ENCODE peak calls at places on chromosomes 16 and 17, in eight cellular contexts. One of them, this sample, is unnamed.

GRCh38 chr17:4845128-4845527 is 12.0 kb downstream of the MINK1 start:
- DNase-seq in lower leg skin: no peak
- DNase-seq in B cell: no peak
- DNase-seq in Panc1: no peak
- DNase-seq in prostate gland: no peak
- DNase-seq in hepatocyte: no peak
- DNase-seq in Caco-2: no peak
- DNase-seq in HFF-Myc: no peak
- DNase-seq in this sample: no peak

GRCh38 chr17:77619326-77619725 is 339.2 kb upstream of the TNRC6C start:
- DNase-seq in hepatocyte: no peak
- DNase-seq in Caco-2: no peak
- DNase-seq in B cell: no peak
- DNase-seq in HFF-Myc: no peak
- DNase-seq in lower leg skin: peak
- DNase-seq in Panc1: no peak
- DNase-seq in prostate gland: no peak
- DNase-seq in this sample: no peak

GRCh38 chr17:17414316-17414937 is 62.4 kb upstream of the MED9 start:
- DNase-seq in B cell: no peak
- DNase-seq in Caco-2: no peak
- DNase-seq in HFF-Myc: no peak
- DNase-seq in hepatocyte: no peak
- DNase-seq in Panc1: no peak
- DNase-seq in prostate gland: no peak
- DNase-seq in lower leg skin: no peak
- DNase-seq in this sample: no peak

GRCh38 chr17:80008383-80008840 is 27.3 kb downstream of the TBC1D16 start:
- DNase-seq in lower leg skin: peak
- DNase-seq in Caco-2: peak
- DNase-seq in B cell: peak
- DNase-seq in Panc1: no peak
- DNase-seq in HFF-Myc: no peak
- DNase-seq in hepatocyte: peak
- DNase-seq in prostate gland: peak
- DNase-seq in this sample: no peak

GRCh38 chr17:53032861-53033271 is 789.9 kb upstream of the KIF2B start:
- DNase-seq in hepatocyte: peak
- DNase-seq in B cell: no peak
- DNase-seq in prostate gland: no peak
- DNase-seq in HFF-Myc: no peak
- DNase-seq in Panc1: no peak
- DNase-seq in lower leg skin: no peak
- DNase-seq in Caco-2: peak
- DNase-seq in this sample: no peak

GRCh38 chr16:17273142-17273561 is 197.6 kb downstream of the XYLT1 start:
- DNase-seq in HFF-Myc: peak
- DNase-seq in B cell: no peak
- DNase-seq in Panc1: peak
- DNase-seq in hepatocyte: peak
- DNase-seq in prostate gland: no peak
- DNase-seq in lower leg skin: no peak
- DNase-seq in Caco-2: peak
- DNase-seq in this sample: no peak

GRCh38 chr17:9522074-9522473 is 53.5 kb downstream of the STX8 start:
- DNase-seq in B cell: no peak
- DNase-seq in HFF-Myc: peak
- DNase-seq in Panc1: peak
- DNase-seq in prostate gland: no peak
- DNase-seq in lower leg skin: no peak
- DNase-seq in Caco-2: peak
- DNase-seq in hepatocyte: peak
- DNase-seq in this sample: no peak

GRCh38 chr16:80540516-80541305 is at the start of gene DYNLRB2:
- DNase-seq in Caco-2: peak
- DNase-seq in Panc1: no peak
- DNase-seq in prostate gland: peak
- DNase-seq in B cell: peak
- DNase-seq in lower leg skin: peak
- DNase-seq in HFF-Myc: peak
- DNase-seq in hepatocyte: peak
- DNase-seq in this sample: peak

GRCh38 chr17:57017625-57018024 is 39.7 kb downstream of the SCPEP1 start:
- DNase-seq in prostate gland: no peak
- DNase-seq in B cell: no peak
- DNase-seq in hepatocyte: no peak
- DNase-seq in Caco-2: no peak
- DNase-seq in lower leg skin: no peak
- DNase-seq in HFF-Myc: no peak
- DNase-seq in Panc1: no peak
- DNase-seq in this sample: no peak

GRCh38 chr17:73490851-73491250 is 153.4 kb downstream of the SDK2 start:
- DNase-seq in hepatocyte: no peak
- DNase-seq in prostate gland: no peak
- DNase-seq in lower leg skin: no peak
- DNase-seq in Caco-2: no peak
- DNase-seq in Panc1: no peak
- DNase-seq in HFF-Myc: no peak
- DNase-seq in B cell: no peak
- DNase-seq in this sample: no peak

GRCh38 chr17:17837380-17837821 is 615 bp upstream of the SREBF1 start:
- DNase-seq in Panc1: no peak
- DNase-seq in HFF-Myc: no peak
- DNase-seq in Caco-2: peak
- DNase-seq in prostate gland: no peak
- DNase-seq in B cell: no peak
- DNase-seq in lower leg skin: no peak
- DNase-seq in hepatocyte: peak
- DNase-seq in this sample: no peak

GRCh38 chr17:34241062-34241461 is 14.0 kb upstream of the CCL2 start:
- DNase-seq in lower leg skin: no peak
- DNase-seq in HFF-Myc: no peak
- DNase-seq in prostate gland: no peak
- DNase-seq in B cell: no peak
- DNase-seq in Panc1: no peak
- DNase-seq in Caco-2: no peak
- DNase-seq in hepatocyte: no peak
- DNase-seq in this sample: no peak

GRCh38 chr16:2303923-2304322 is 36.0 kb upstream of the RNPS1 start:
- DNase-seq in lower leg skin: no peak
- DNase-seq in B cell: no peak
- DNase-seq in prostate gland: no peak
- DNase-seq in Caco-2: no peak
- DNase-seq in hepatocyte: no peak
- DNase-seq in HFF-Myc: no peak
- DNase-seq in Panc1: no peak
- DNase-seq in this sample: no peak

GRCh38 chr17:40307001-40307690 is 1.8 kb upstream of the RARA start:
- DNase-seq in HFF-Myc: no peak
- DNase-seq in Caco-2: no peak
- DNase-seq in prostate gland: no peak
- DNase-seq in hepatocyte: peak
- DNase-seq in B cell: no peak
- DNase-seq in lower leg skin: peak
- DNase-seq in Panc1: no peak
- DNase-seq in this sample: no peak

GRCh38 chr16:75112281-75113045 is 4.1 kb downstream of the LDHD start:
- DNase-seq in B cell: no peak
- DNase-seq in HFF-Myc: no peak
- DNase-seq in hepatocyte: no peak
- DNase-seq in Panc1: no peak
- DNase-seq in Caco-2: no peak
- DNase-seq in prostate gland: no peak
- DNase-seq in lower leg skin: no peak
- DNase-seq in this sample: no peak
- TF ChIP-seq CTCF in B cell: no peak
- TF ChIP-seq CTCF in HFF-Myc: no peak
- TF ChIP-seq CTCF in hepatocyte: no peak
- TF ChIP-seq CTCF in Panc1: no peak
- TF ChIP-seq CTCF in Caco-2: no peak
- TF ChIP-seq CTCF in prostate gland: no peak
- TF ChIP-seq CTCF in lower leg skin: no peak
- TF ChIP-seq CTCF in this sample: no peak

GRCh38 chr16:3457434-3458252 is 14.2 kb downstream of the NAA60 start:
- DNase-seq in HFF-Myc: no peak
- DNase-seq in B cell: peak
- DNase-seq in Caco-2: peak
- DNase-seq in lower leg skin: peak
- DNase-seq in prostate gland: peak
- DNase-seq in Panc1: no peak
- DNase-seq in hepatocyte: peak
- DNase-seq in this sample: peak
- TF ChIP-seq CTCF in HFF-Myc: peak
- TF ChIP-seq CTCF in B cell: peak
- TF ChIP-seq CTCF in Caco-2: no peak
- TF ChIP-seq CTCF in lower leg skin: no peak
- TF ChIP-seq CTCF in prostate gland: peak
- TF ChIP-seq CTCF in Panc1: peak
- TF ChIP-seq CTCF in hepatocyte: peak
- TF ChIP-seq CTCF in this sample: peak

GRCh38 chr16:57803413-57803990 is 1.2 kb upstream of the KIFC3 start:
- DNase-seq in prostate gland: no peak
- DNase-seq in Caco-2: no peak
- DNase-seq in B cell: no peak
- DNase-seq in hepatocyte: no peak
- DNase-seq in lower leg skin: no peak
- DNase-seq in Panc1: no peak
- DNase-seq in HFF-Myc: no peak
- DNase-seq in this sample: no peak

GRCh38 chr16:57801098-57801855 is 1.0 kb downstream of the KIFC3 start:
- DNase-seq in Caco-2: peak
- DNase-seq in HFF-Myc: no peak
- DNase-seq in lower leg skin: no peak
- DNase-seq in B cell: no peak
- DNase-seq in Panc1: no peak
- DNase-seq in prostate gland: no peak
- DNase-seq in hepatocyte: peak
- DNase-seq in this sample: no peak

GRCh38 chr16:57802635-57803412 is 533 bp upstream of the KIFC3 start:
- DNase-seq in B cell: no peak
- DNase-seq in Panc1: no peak
- DNase-seq in HFF-Myc: no peak
- DNase-seq in hepatocyte: peak
- DNase-seq in Caco-2: peak
- DNase-seq in prostate gland: no peak
- DNase-seq in lower leg skin: no peak
- DNase-seq in this sample: no peak

GRCh38 chr16:57800213-57801097 is 1.8 kb downstream of the KIFC3 start:
- DNase-seq in hepatocyte: no peak
- DNase-seq in HFF-Myc: no peak
- DNase-seq in B cell: no peak
- DNase-seq in Panc1: no peak
- DNase-seq in Caco-2: no peak
- DNase-seq in prostate gland: no peak
- DNase-seq in lower leg skin: no peak
- DNase-seq in this sample: no peak

DNA sequence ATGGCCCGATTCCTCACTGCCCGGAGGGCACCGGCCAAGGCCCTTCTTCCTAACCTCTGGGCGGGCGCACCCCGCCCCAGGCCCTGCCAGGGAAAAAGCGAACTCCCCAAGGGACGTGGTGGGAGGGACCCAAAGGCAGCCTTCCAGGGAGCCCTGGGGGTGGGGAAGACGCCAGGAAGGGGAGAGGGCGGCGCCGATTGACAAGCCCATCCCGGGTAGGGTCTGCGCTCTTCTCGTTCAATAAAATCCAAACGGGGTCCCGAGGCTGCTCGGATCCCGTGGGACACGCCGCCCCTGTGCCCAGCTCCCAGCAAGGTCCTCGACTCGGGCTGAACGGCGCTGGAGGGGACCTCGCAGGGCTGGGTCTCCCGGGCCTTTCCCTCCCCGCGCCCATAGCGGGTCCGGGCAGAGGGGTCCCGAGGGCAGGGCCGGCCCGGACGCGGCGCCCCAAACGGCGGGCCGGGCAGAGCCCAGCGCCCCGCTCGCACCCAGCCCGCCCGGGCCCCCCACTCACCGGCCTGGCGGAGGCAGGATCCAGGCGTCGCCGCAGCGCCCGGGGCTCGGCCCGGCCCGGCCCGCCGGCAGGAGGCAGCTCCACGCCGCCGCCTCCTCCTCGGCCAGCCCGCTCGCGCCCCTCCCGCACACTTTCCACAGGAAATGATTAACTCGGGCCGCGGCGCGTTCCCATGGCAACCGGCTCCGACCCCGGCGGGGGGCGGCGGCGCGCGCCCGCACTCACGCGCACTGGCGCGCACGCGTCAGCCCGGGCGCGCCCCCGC is at the start of gene KIFC3:
- DNase-seq in Panc1: no peak
- DNase-seq in hepatocyte: peak
- DNase-seq in prostate gland: peak
- DNase-seq in lower leg skin: peak
- DNase-seq in HFF-Myc: no peak
- DNase-seq in B cell: no peak
- DNase-seq in Caco-2: peak
- DNase-seq in this sample: peak
- TF ChIP-seq CTCF in Panc1: no peak
- TF ChIP-seq CTCF in hepatocyte: no peak
- TF ChIP-seq CTCF in prostate gland: peak
- TF ChIP-seq CTCF in lower leg skin: no peak
- TF ChIP-seq CTCF in HFF-Myc: no peak
- TF ChIP-seq CTCF in B cell: no peak
- TF ChIP-seq CTCF in Caco-2: no peak
- TF ChIP-seq CTCF in this sample: peak

DNA sequence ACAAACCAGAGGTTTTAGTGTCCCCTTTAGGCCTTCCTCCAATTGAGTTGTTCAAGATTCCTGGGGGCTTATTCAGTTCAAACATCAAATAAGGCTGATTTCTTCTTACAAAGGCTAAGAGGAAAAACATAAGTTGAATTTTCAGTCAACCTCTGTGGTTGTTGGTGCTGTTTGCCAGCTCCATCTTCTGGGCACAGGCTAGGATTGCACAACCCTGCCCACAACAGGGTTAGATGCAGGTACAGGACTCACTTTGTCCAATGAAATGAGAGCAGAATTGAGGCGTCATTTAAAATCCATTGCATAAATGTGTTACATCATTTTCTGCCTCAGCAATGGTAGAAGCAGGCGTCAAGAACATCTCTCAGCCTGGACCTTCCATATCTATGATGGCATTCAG is 173.3 kb downstream of the PMP22 start:
- DNase-seq in hepatocyte: no peak
- DNase-seq in HFF-Myc: no peak
- DNase-seq in B cell: no peak
- DNase-seq in lower leg skin: no peak
- DNase-seq in prostate gland: no peak
- DNase-seq in Panc1: no peak
- DNase-seq in Caco-2: no peak
- DNase-seq in this sample: no peak
- TF ChIP-seq CTCF in hepatocyte: peak
- TF ChIP-seq CTCF in HFF-Myc: peak
- TF ChIP-seq CTCF in B cell: no peak
- TF ChIP-seq CTCF in lower leg skin: no peak
- TF ChIP-seq CTCF in prostate gland: no peak
- TF ChIP-seq CTCF in Panc1: peak
- TF ChIP-seq CTCF in Caco-2: no peak
- TF ChIP-seq CTCF in this sample: peak